ENCODE peak calls at places on chromosomes 5 and 9, in nine cellular contexts. J, D, U, X, Z, M, W, N and B are unnamed samples.

GRCh38 chr9:112535811-112536210 is 49.2 kb downstream of the KIAA1958 start:
- DNase-seq in M (no peak), X (no peak), N (no peak), D (no peak), W (no peak), Z (no peak), U (no peak), J (no peak), B (no peak)

GRCh38 chr5:179160584-179160983 is 100.4 kb downstream of the ZNF354C start:
- DNase-seq in U (no peak), N (no peak), Z (no peak), J (no peak), M (no peak), W (peak; percentile 7), D (no peak), X (no peak), B (no peak)

GRCh38 chr5:134736173-134736812 is 2.1 kb upstream of the CAMLG start:
- DNase-seq in W (no peak), U (no peak), M (no peak), J (no peak), X (no peak), N (no peak), D (no peak), Z (no peak), B (no peak)

GRCh38 chr5:50927953-50928352 is 261.5 kb downstream of the PARP8 start:
- DNase-seq in Z (no peak), W (no peak), D (no peak), N (no peak), X (no peak), M (no peak), J (no peak), U (no peak), B (no peak)

GRCh38 chr9:125025584-125025983 is 84.7 kb upstream of the GOLGA1 start:
- DNase-seq in Z (no peak), W (no peak), M (no peak), J (no peak), D (no peak), X (no peak), N (no peak), U (no peak), B (no peak)

GRCh38 chr9:21589344-21590056 is 107.4 kb upstream of the IFNE start:
- DNase-seq in J (peak; percentile 75), Z (no peak), X (no peak), W (no peak), D (no peak), U (no peak), M (no peak), N (no peak), B (no peak)

GRCh38 chr5:141570655-141571054 is 48.1 kb downstream of the DIAPH1 start:
- DNase-seq in J (no peak), X (no peak), N (no peak), M (no peak), D (no peak), W (no peak), U (no peak), Z (no peak), B (no peak)

GRCh38 chr5:175681975-175682354 is 24.1 kb downstream of the HRH2 start:
- DNase-seq in U (no peak), N (no peak), W (no peak), Z (no peak), M (no peak), X (no peak), D (no peak), J (no peak), B (no peak)

GRCh38 chr5:171673328-171673727 is 112.3 kb upstream of the SMIM23 start:
- DNase-seq in D (no peak), W (no peak), U (no peak), M (no peak), Z (no peak), N (no peak), X (peak; percentile 37), J (no peak), B (no peak)

GRCh38 chr9:36862206-36863145 is 171.6 kb downstream of the PAX5 start:
- DNase-seq in U (peak; percentile 62), Z (peak; percentile 46), J (peak; percentile 55), D (peak; percentile 23), N (no peak), W (no peak), M (peak; percentile 46), X (no peak), B (peak; percentile 26)

GRCh38 chr9:103985082-103985481 is 109.0 kb upstream of the SMC2 start:
- DNase-seq in J (no peak), M (no peak), W (no peak), X (no peak), U (no peak), D (no peak), N (no peak), Z (no peak), B (no peak)

GRCh38 chr9:33946779-33947535 is 101.7 kb downstream of the UBAP2 start:
- DNase-seq in U (no peak), D (no peak), Z (no peak), J (peak; percentile 69), N (no peak), W (no peak), M (no peak), X (no peak), B (no peak)

GRCh38 chr5:43315262-43315661 is 2.0 kb upstream of the HMGCS1 start:
- DNase-seq in D (no peak), Z (no peak), X (no peak), M (no peak), N (no peak), U (no peak), W (no peak), J (peak; percentile 86), B (no peak)

GRCh38 chr5:176474476-176474875 is 26.3 kb downstream of the FAF2 start:
- DNase-seq in J (no peak), Z (no peak), W (no peak), N (no peak), X (no peak), M (no peak), D (no peak), U (no peak), B (no peak)

GRCh38 chr9:77158772-77159513 is 18.4 kb upstream of the VPS13A start:
- DNase-seq in X (no peak), Z (no peak), D (no peak), N (no peak), J (no peak), W (no peak), U (no peak), M (no peak), B (no peak)

GRCh38 chr9:89596937-89597555 is 7.8 kb upstream of the GADD45G start:
- DNase-seq in U (no peak), X (no peak), Z (no peak), W (no peak), D (no peak), N (no peak), M (no peak), J (no peak), B (no peak)

GRCh38 chr9:4068914-4069313 is 231.0 kb downstream of the GLIS3 start:
- DNase-seq in U (no peak), N (no peak), X (no peak), M (no peak), J (no peak), D (no peak), W (no peak), Z (no peak), B (no peak)
- H3K27ac ChIP-seq in U (no peak overlapping the region), N (no peak overlapping the region), X (no peak overlapping the region), M (no peak overlapping the region), J (peak overlapping the region; percentile 23), D (no peak overlapping the region), W (no peak overlapping the region), Z (no peak overlapping the region), B (no peak overlapping the region)

DNA sequence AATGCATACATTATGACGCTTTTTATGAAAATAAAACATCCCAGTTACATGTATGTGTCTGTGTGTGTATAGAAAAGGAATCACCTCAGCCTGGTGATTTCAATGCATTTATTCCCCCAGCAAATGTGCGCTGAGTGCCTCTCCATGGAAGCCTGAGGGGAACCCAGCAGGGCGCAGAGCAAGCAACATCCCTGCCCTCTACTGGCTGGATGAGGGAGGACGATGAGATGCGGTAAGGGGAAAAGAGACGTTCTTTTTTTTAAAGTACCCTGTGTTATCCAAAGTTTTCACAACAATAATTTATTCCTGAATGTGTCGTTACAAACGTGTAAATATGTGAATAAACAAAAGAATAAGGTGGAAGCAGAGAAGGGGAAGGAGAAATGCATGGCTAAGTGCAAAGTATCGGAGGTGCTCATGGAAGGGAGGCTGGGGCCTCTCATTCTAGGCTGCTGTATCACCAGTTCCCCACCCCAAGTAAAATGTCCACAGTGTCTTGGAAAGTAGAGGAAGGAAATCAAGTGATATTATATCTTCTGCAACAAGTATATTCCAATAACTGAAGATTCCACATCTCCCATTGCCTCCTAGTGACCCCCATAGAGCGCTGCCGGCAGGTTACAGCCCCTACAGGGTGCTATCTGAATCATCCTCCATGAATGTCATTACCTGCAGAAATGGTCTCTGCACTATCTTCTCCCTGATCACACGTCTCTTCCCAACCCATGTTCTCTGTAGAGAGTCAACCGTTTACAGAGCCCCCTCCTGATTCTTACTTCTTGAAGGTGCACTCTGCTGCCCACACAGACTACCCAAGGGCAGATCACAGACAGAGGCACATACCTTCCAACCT is 13.0 kb upstream of the ABLIM3 start:
- DNase-seq in Z (peak; percentile 20), U (no peak), J (peak; percentile 30), N (no peak), X (no peak), D (no peak), W (no peak), M (no peak), B (no peak)
- TF ChIP-seq EP300 in Z (no peak), U (no peak), J (no peak), N (no peak), X (no peak), D (no peak), W (no peak), M (no peak), B (no peak)

DNA sequence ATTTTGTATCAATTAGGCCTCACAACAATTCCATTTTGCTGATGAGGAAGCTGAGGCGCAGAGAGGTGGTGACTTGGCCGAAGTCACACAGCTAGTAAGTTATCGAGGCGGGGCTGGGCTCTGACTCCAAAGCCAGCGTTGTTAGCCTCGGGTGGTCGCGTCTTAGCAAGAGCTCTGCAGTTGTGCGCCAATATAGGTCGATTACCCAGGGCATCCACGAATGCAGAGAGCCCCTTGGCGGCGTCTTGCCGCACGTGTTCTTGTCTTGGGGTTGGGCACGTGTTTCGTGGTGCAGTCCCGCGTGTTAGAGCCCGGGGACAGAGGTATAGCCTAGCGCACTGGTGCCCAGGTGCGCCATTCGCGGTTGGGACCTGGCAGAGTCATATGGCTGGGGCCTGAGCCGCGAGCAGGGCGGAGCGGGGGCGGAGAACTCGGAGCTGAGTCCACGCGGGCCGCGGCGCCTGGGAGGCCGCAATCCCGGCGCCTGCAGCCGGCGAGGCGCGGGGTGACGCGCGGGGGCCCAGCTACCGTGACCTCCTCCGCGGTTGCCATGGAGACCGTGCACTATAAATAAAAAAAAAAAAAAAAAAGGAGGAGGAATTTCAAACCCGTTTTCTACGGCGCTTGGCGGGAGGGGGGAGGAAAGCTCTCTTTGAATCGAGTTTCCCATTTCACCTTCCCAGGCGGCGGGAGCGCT is 62.4 kb downstream of the CXXC5 start:
- DNase-seq in X (no peak), Z (peak; percentile 61), M (peak; percentile 73), W (peak; percentile 72), D (peak; percentile 66), J (no peak), U (peak; percentile 54), N (no peak), B (no peak)
- TF ChIP-seq POLR2A in X (no peak), Z (no peak), M (no peak), W (no peak), D (no peak), J (no peak), U (no peak), N (no peak), B (no peak)

DNA sequence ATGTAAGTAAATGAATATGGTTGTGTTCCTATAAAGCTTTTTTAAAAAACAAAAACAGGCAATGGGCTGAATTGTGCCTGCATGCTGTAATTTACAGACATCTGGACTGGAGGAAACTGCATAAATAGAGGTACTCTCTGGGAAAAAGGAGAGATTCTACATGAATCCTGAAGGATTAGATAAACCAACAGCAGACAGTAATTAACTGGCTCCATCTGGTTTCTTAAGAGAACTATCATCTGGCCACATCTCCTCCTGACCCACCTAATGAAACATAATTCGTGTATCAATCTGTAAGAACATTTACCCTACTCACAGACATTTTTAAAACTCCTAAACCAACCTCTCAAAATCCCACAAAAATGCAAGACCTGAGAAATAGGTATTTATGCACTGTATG is 528.1 kb upstream of the ST8SIA4 start:
- DNase-seq in X (no peak), W (no peak), N (no peak), D (no peak), M (no peak), J (no peak), Z (no peak), U (no peak), B (no peak)
- H3K27ac ChIP-seq in X (no peak overlapping the region), W (no peak overlapping the region), N (no peak overlapping the region), D (no peak overlapping the region), M (no peak overlapping the region), J (no peak overlapping the region), Z (no peak overlapping the region), U (no peak overlapping the region), B (no peak overlapping the region)